ENCODE peak calls at places on chromosome 9, in nine cellular contexts. W, Q, H, Y, M, C, F, V and G are unnamed samples.
A peak's percentile ranks its signal among the peaks of the same experiment; 100 is the strongest.

GRCh38 chr9:121201045-121201737 is 478 bp downstream of the RAB14 start:
- DNase-seq in W (peak; percentile 40), Q (no peak), M (no peak), H (peak; percentile 11), F (no peak), V (no peak), C (peak; percentile 75), Y (no peak), G (no peak)

GRCh38 chr9:20985851-20986600 is 45.4 kb downstream of the HACD4 start:
- DNase-seq in C (no peak), V (no peak), Y (no peak), F (no peak), H (no peak), W (no peak), Q (no peak), M (no peak), G (no peak)

GRCh38 chr9:127983847-127984289 is 3.1 kb upstream of the EEIG1 start:
- DNase-seq in Y (no peak), V (no peak), F (no peak), C (no peak), M (no peak), H (no peak), Q (no peak), W (no peak), G (no peak)

GRCh38 chr9:130267930-130268329 is 2.4 kb downstream of the HMCN2 start:
- DNase-seq in M (no peak), C (no peak), Y (no peak), Q (no peak), F (no peak), W (no peak), V (no peak), H (no peak), G (no peak)

GRCh38 chr9:127356906-127357305 is 40.1 kb upstream of the SLC2A8 start:
- DNase-seq in H (no peak), Q (no peak), V (no peak), W (no peak), C (no peak), Y (no peak), F (no peak), M (no peak), G (no peak)

GRCh38 chr9:121269888-121270254 is 1.9 kb downstream of the GSN start:
- DNase-seq in M (no peak), W (no peak), C (no peak), H (no peak), Q (no peak), F (no peak), V (no peak), Y (no peak), G (no peak)

GRCh38 chr9:38334234-38334633 is 58.3 kb upstream of the ALDH1B1 start:
- DNase-seq in F (no peak), Q (no peak), Y (no peak), H (no peak), C (no peak), V (no peak), W (no peak), M (no peak), G (no peak)

GRCh38 chr9:119398350-119398749 is 29.1 kb upstream of the BRINP1 start:
- DNase-seq in Q (no peak), M (no peak), W (no peak), Y (no peak), V (no peak), C (no peak), F (no peak), H (no peak), G (no peak)

GRCh38 chr9:35726876-35727438 is 5.0 kb downstream of the TLN1 start:
- DNase-seq in C (peak; percentile 67), H (peak; percentile 60), M (no peak), Q (no peak), F (peak; percentile 36), Y (no peak), V (no peak), W (no peak), G (no peak)

GRCh38 chr9:80893190-80893589 is 796.2 kb downstream of the TLE1 start:
- DNase-seq in C (no peak), V (no peak), W (no peak), H (no peak), M (no peak), Y (no peak), F (no peak), Q (no peak), G (no peak)
- H3K9me3 ChIP-seq in C (no peaks in the 10 kb centered on the region), V (no peaks in the 10 kb centered on the region), W (no peaks in the 10 kb centered on the region), H (peaks cover 5% of the 10 kb centered on the region), M (peaks cover 19% of the 10 kb centered on the region), Y (no peaks in the 10 kb centered on the region), F (no peaks in the 10 kb centered on the region), Q (peaks cover 15% of the 10 kb centered on the region), G (peaks cover 2% of the 10 kb centered on the region)

DNA sequence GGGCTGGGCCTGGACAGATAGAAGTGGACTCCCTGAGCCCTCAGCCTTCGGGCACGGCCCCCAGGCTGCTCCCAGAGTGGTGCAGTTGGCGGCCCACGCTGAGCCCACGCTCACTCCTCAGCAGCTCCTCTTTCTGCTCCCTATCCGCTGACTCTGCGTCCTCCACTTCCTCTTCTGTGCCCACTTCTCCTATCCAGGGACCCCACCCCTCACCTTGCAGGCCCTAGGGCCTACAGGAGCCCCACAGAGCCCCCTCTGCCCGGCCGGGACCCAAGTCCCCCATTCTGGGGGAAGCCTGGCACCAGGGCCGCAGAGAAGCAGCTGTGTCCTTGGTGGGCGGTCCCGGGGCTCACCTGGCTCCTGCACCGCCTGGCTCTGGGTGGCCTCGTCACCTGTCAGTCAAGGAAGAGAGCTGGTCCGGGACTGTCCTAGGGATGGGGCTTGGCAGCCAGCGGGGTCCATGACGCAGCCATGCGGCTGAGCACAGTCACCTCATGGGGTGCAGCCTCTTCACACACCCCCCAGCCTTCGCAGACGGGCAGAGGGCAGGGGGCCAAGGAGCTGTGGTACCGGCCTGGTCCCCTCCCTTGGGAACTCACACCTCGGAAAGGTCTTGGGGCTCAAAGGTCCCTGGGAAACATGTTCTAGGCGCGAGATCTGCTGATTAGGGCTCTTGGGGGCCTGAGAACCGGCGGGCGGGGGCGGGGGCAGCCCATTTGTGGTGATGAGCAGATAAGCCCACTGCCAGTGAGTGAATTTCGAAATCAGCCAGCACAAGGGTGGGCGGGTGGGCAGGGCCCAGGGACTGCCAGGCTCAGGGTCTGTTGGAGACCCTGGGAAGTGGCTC is 5.4 kb upstream of the NRARP start:
- DNase-seq in H (no peak), W (peak; percentile 32), Y (no peak), F (no peak), Q (no peak), C (no peak), V (no peak), M (no peak), G (no peak)
- H3K4me1 ChIP-seq in H (peaks cover 15% of the 10 kb centered on the region), W (peaks cover 29% of the 10 kb centered on the region), Y (peaks cover 66% of the 10 kb centered on the region), F (peaks cover 13% of the 10 kb centered on the region), Q (peaks cover 35% of the 10 kb centered on the region), C (peaks cover 30% of the 10 kb centered on the region), V (peaks cover 41% of the 10 kb centered on the region), M (no peaks in the 10 kb centered on the region), G (peaks cover 24% of the 10 kb centered on the region)

DNA sequence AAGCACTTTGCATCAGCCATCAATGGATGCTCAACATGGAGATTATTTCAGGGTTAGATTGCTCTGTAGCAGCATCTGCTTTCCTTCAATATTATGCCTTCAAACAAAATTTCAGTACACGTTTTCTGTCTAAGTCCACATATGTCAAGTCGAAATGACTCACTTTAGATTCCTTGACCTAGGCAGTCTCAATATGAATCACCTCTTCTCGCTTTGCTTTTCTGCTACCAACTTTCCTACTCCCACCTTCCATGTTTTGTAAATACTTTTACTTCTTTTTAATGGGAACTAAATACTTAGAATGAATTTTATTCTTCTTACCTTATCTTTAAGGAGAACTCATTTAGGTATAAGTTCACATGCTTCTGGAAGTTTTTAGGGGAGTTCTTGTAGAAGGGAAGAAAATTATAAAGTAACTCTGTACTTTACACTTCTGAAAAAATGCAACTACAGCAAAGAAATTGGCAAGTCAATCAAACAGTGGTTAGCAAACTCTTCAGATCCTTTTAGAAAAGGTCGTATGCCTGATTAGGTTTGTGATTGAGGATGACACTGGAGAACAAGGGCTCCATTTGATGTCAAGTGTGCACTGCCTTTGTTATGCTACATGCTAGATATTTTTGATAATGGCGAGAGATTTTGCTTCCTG is 478.5 kb upstream of the SMARCA2 start:
- DNase-seq in M (no peak), W (no peak), H (no peak), V (no peak), Q (no peak), F (no peak), C (no peak), Y (no peak), G (no peak)
- H3K9me3 ChIP-seq in M (no peaks in the 10 kb centered on the region), W (no peaks in the 10 kb centered on the region), H (no peaks in the 10 kb centered on the region), V (no peaks in the 10 kb centered on the region), Q (no peaks in the 10 kb centered on the region), F (peaks cover 4% of the 10 kb centered on the region), C (no peaks in the 10 kb centered on the region), Y (no peaks in the 10 kb centered on the region), G (no peaks in the 10 kb centered on the region)

GRCh38 chr9:135896205-135896604 is 11.1 kb downstream of the CAMSAP1 start:
- DNase-seq in V (no peak), Y (no peak), Q (no peak), H (no peak), C (no peak), M (no peak), F (no peak), W (no peak), G (no peak)
- H3K4me1 ChIP-seq in V (peaks cover 7% of the 10 kb centered on the region), Y (peaks cover 11% of the 10 kb centered on the region), Q (no peaks in the 10 kb centered on the region), H (no peaks in the 10 kb centered on the region), C (peaks cover 14% of the 10 kb centered on the region), M (no peaks in the 10 kb centered on the region), F (no peaks in the 10 kb centered on the region), W (no peaks in the 10 kb centered on the region), G (peaks cover 6% of the 10 kb centered on the region)

DNA sequence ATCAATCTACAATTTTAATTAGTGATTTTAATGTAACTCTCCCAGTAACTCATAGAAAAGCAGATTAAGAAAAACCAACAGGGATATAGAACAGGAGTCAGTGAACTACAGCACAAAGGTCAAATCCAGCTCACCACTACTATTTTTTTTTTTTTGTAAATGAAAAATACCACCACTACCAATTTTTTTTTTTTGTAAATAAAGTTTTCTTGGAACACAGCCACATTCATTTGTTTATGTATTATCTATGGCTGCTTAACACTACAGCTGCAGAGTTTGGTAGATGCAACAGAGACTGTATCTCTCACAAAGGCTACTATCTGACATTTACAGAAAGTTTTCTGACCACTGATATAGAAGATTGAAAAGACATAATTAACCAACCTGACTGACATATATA is 11.7 kb downstream of the ZNF510 start:
- DNase-seq in H (no peak), V (no peak), W (no peak), M (no peak), C (no peak), Y (no peak), F (no peak), Q (no peak), G (no peak)
- H3K9me3 ChIP-seq in H (peaks cover 100% of the 10 kb centered on the region), V (peaks cover 9% of the 10 kb centered on the region), W (peaks cover 14% of the 10 kb centered on the region), M (peaks cover 100% of the 10 kb centered on the region), C (peaks cover 42% of the 10 kb centered on the region), Y (peaks cover 100% of the 10 kb centered on the region), F (peaks cover 38% of the 10 kb centered on the region), Q (peaks cover 99% of the 10 kb centered on the region), G (peaks cover 45% of the 10 kb centered on the region)

GRCh38 chr9:18371621-18372020 is 102.3 kb upstream of the ADAMTSL1 start:
- DNase-seq in M (no peak), Y (no peak), V (no peak), F (no peak), H (no peak), C (no peak), Q (no peak), W (no peak), G (no peak)
- H3K4me1 ChIP-seq in M (no peaks in the 10 kb centered on the region), Y (no peaks in the 10 kb centered on the region), V (no peaks in the 10 kb centered on the region), F (no peaks in the 10 kb centered on the region), H (no peaks in the 10 kb centered on the region), C (no peaks in the 10 kb centered on the region), Q (no peaks in the 10 kb centered on the region), W (no peaks in the 10 kb centered on the region), G (no peaks in the 10 kb centered on the region)

DNA sequence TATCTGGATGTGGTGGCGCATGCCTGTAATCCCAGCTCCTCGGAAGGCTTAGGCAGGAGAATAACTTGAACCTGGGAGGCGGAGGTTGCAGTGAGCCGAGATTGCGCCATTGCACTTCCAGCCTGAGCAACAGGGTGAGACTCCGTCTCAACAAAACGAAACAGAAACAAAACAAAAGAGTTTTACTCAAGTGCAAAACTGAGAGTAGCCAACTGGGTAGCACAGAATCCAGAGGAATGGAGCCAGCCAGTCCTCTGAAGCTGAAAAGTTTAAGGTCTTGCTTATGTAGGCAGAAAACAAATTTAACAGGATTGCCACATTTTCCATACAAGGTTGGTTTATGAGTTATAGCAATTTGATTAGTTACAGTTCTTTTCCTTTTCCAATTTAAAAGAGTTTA is 32.0 kb downstream of the SPIN1 start:
- DNase-seq in W (no peak), V (no peak), F (no peak), C (no peak), M (no peak), H (no peak), Q (no peak), Y (no peak), G (no peak)
- H3K9me3 ChIP-seq in W (no peaks in the 10 kb centered on the region), V (peaks cover 32% of the 10 kb centered on the region), F (peaks cover 12% of the 10 kb centered on the region), C (peaks cover 15% of the 10 kb centered on the region), M (peaks cover 16% of the 10 kb centered on the region), H (peaks cover 26% of the 10 kb centered on the region), Q (peaks cover 21% of the 10 kb centered on the region), Y (peaks cover 34% of the 10 kb centered on the region), G (peaks cover 19% of the 10 kb centered on the region)